ENCODE peak calls at places on chromosomes 13 and 19, in four cellular contexts. Z, C, S and Y are unnamed samples.

GRCh38 chr13:31012285-31013024 is 80.0 kb downstream of the TEX26 start:
- DNase-seq in Z (peak; percentile 22), C (peak; percentile 10), S (no peak), Y (peak; percentile 26)

GRCh38 chr19:36051236-36051635 is 2.8 kb downstream of the THAP8 start:
- DNase-seq in Z (peak; percentile 67), S (no peak), C (no peak), Y (peak; percentile 40)

GRCh38 chr13:66037096-66037495 is 1193.0 kb downstream of the PCDH9 start:
- DNase-seq in C (no peak), Z (no peak), S (no peak), Y (no peak)

GRCh38 chr19:42132851-42133528 is 744 bp upstream of the POU2F2 start:
- DNase-seq in C (peak; percentile 95), S (peak; percentile 89), Z (peak; percentile 87), Y (peak; percentile 92)

GRCh38 chr13:44249439-44249838 is 124.2 kb upstream of the SERP2 start:
- DNase-seq in S (no peak), Z (no peak), C (no peak), Y (no peak)

GRCh38 chr19:47310819-47311218 is 1.2 kb downstream of the C5AR1 start:
- DNase-seq in Z (no peak), C (peak; percentile 49), S (no peak), Y (no peak)

GRCh38 chr13:64767054-64767453 is 2463.1 kb downstream of the PCDH9 start:
- DNase-seq in C (no peak), Z (no peak), S (no peak), Y (no peak)

GRCh38 chr19:32104465-32105235 is 240.8 kb upstream of the ZNF507 start:
- DNase-seq in C (no peak), S (no peak), Z (no peak), Y (no peak)

GRCh38 chr19:17202249-17202648 is 12.9 kb upstream of the USE1 start:
- DNase-seq in Z (no peak), C (peak; percentile 33), S (no peak), Y (no peak)

GRCh38 chr19:54938906-54939305 is 8.4 kb downstream of the NLRP7 start:
- DNase-seq in Z (no peak), S (no peak), C (no peak), Y (no peak)

GRCh38 chr19:13937479-13938360 is 497 bp downstream of the PODNL1 start:
- DNase-seq in C (no peak), S (no peak), Z (peak; percentile 48), Y (no peak)

GRCh38 chr13:43804461-43805070 is 17.8 kb upstream of the ENOX1 start:
- DNase-seq in Z (peak; percentile 71), S (no peak), C (peak; percentile 9), Y (peak; percentile 31)

GRCh38 chr19:33252971-33253370 is 27.3 kb upstream of the SLC7A10 start:
- DNase-seq in C (no peak), Z (no peak), S (no peak), Y (no peak)

GRCh38 chr19:52622261-52622660 is 15.9 kb downstream of the ZNF83 start:
- DNase-seq in S (no peak), C (no peak), Z (peak; percentile 13), Y (no peak)
- TF ChIP-seq CTCF in S (no peak), C (no peak), Z (peak; percentile 43), Y (no peak)

DNA sequence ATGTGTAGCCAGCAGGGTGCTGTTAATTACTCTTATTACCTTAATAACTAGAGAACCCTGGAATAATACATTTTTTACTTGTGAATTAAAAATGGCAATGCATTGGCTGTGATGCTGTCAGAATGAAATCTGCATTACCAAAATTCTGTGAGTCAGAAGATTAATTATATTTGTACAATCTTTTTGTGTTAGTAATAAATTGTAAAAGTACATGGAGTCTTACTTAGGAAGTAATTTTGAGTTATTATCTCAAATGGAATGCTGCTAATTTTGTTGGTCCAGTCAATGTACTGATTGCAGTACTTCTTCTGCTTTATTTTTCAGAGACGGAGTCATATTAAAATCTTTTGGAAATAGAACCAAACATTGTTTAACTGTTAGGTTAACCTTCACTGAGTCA is 152.0 kb upstream of the SLC10A2 start:
- DNase-seq in S (no peak), Z (no peak), C (no peak), Y (no peak)
- TF ChIP-seq CTCF in S (no peak), Z (no peak), C (no peak), Y (no peak)

DNA sequence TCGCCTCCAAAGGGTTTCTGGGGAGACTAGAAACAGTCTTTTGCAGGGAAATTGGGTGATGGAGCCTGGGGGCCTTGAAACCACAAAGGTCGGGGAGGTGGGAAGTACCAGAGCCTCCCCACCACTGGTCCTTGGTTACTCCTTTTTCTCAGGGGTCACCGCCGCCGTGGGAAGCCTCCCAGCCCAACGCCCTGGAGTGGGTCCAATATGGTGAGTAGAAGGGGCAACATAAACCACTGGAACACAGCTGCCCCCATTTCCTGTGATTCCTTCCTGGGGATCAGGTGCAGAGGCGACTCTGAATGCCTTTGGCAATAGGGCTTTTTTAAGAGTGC is 5.8 kb downstream of the PGLYRP1 start:
- DNase-seq in S (no peak), Z (no peak), C (no peak), Y (no peak)
- TF ChIP-seq CTCF in S (peak; percentile 64), Z (no peak), C (no peak), Y (peak; percentile 42)

DNA sequence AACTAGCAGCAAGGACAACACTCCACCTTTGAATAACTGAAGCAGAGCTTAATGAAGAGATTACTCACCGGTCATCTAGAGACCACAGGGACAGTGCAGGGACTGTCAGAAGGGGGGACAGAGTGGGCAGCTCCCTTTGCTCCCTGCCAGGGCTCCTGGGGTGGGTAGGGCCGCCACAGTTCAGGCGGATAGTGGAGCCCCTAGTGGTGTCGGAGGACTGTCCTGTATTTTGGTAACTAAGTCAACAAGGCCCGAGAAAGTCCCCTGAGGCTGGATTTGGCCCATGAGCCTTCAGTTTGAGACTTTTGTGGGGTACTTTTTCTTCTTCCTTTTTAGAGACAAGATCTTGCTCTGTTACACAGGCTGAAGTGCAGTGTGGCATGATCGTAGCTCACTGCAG is 44.6 kb downstream of the GJA3 start:
- DNase-seq in C (no peak), S (no peak), Z (no peak), Y (no peak)
- TF ChIP-seq CTCF in C (no peak), S (no peak), Z (peak; percentile 10), Y (no peak)

GRCh38 chr13:48072304-48072703 is 22.6 kb downstream of the MED4 start:
- DNase-seq in C (no peak), S (no peak), Z (no peak), Y (no peak)

GRCh38 chr13:48081739-48082138 is 13.2 kb downstream of the MED4 start:
- DNase-seq in Z (no peak), S (no peak), C (no peak), Y (no peak)

GRCh38 chr13:48074006-48074405 is 20.9 kb downstream of the MED4 start:
- DNase-seq in C (no peak), S (no peak), Z (no peak), Y (no peak)

GRCh38 chr13:48072787-48073186 is 22.1 kb downstream of the MED4 start:
- DNase-seq in C (no peak), Z (no peak), S (no peak), Y (no peak)

GRCh38 chr13:48078251-48078656 is 16.6 kb downstream of the MED4 start:
- DNase-seq in S (no peak), C (peak; percentile 21), Z (no peak), Y (peak; percentile 14)
- TF ChIP-seq CTCF in S (no peak), C (no peak), Z (no peak), Y (no peak)

GRCh38 chr19:5304486-5304885 is 36.1 kb downstream of the PTPRS start:
- DNase-seq in C (no peak), Z (no peak), S (no peak), Y (no peak)
- TF ChIP-seq CTCF in C (no peak), Z (no peak), S (no peak), Y (no peak)

DNA sequence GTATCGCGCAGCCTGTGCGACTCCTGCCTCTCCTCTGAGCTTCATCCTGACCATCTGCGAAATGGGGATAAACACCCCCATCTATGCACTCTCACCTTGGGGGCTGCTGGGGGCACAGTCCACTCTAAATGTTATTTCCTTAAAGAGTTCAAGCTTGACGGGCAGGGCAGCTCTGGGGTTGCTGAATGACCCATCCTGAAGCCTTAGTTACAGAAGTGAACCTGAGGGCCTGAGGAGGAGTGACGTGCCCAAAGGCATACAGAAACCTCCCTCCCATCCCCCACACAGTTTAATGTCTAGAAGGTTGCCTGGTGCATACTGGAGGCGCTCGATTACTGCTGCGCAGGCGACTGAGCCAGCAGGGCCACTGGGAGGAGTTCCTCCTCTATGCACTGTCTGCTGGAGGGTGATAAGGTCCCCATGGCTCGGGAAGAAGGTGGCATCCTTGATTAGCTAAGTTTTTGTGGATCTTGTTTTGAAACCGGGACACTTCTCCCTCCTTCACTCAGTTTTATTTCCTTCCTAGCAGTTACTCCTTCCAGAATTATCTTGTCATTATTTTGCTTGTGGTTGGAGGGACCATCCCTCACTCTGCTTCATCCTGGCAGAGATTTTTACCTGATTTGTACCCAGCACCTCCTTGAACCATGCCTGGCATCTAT is 572 bp upstream of the FKBP8 start:
- DNase-seq in S (peak; percentile 62), C (peak; percentile 66), Z (peak; percentile 70), Y (peak; percentile 24)
- TF ChIP-seq CTCF in S (peak; percentile 14), C (no peak), Z (no peak), Y (no peak)

DNA sequence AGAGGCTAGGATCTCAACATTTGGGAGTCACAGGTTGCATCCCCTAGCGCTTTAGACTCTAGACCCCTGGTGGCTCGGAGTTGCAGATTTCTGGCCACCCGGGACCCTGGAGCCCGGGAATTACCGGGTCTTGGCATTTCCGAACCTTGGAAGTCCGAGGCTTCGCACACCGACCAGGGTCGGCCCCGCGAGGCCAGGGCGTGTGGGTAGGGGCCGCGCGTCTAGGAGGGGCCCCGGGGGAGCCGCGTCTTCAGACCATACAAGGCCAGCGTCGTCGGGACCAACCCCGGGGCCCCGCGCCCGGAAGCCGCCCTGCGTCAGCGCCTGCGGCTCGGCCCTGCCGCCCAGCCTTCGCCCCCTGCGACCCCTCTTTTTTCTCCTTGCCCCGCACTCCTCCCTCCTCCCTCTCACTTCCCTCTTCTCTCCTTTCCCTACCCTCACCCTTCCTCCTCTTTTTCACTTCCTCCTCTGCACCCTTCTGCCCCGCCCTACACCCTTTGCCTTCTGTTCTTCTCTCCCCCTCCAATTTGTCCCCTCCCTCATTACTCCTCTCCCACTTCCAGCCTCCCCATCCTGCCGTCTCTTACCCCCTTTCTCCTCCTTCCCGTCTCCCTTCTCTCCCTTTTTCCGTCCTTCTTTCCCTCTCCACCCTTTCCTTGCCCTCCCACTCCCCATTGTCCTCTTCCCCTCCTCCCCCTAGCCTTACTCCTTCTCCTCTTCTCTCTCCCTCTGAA is 2.4 kb upstream of the PLEKHG2 start:
- DNase-seq in Z (peak; percentile 68), S (peak; percentile 80), C (no peak), Y (peak; percentile 71)
- TF ChIP-seq CTCF in Z (no peak), S (no peak), C (no peak), Y (no peak)

DNA sequence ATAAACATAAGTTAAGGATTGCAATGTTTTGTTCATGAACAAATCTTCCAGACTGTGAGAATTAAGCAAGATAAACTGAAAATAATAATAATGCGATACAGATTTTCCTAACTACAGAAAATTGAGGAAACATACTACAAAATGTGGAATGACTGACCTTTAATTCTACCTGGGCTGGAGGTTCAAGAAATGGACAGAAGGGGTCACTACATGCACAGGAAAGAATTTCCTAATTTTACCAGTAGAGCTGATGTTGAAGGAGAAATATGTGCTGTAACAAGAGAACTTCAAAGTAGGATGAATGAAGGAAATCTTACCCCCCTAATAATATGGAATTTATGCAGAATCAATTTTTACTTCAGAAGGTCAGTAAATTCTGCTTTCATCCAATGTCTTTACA is 62.3 kb downstream of the ZNF627 start:
- DNase-seq in S (no peak), Z (no peak), C (no peak), Y (no peak)
- TF ChIP-seq CTCF in S (no peak), Z (peak; percentile 48), C (no peak), Y (no peak)